ENCODE peak calls at places on chromosome 13, in five cellular contexts. C is AG09309, A is endothelial cell, Y is IMR-90, D is adrenal gland. J is an unnamed sample.

GRCh38 chr13:112204881-112205327 is 138.0 kb downstream of the SOX1 start:
- DNase-seq in C (no peak), A (peak), Y (no peak), D (peak), J (peak)

GRCh38 chr13:79710376-79710775 is 229.4 kb downstream of the NDFIP2 start:
- DNase-seq in C (peak), A (no peak), Y (no peak), D (no peak), J (no peak)

GRCh38 chr13:49516467-49516866 is 20.7 kb downstream of the PHF11 start:
- DNase-seq in C (no peak), A (no peak), Y (no peak), D (peak), J (no peak)

GRCh38 chr13:25276748-25277147 is 10.5 kb downstream of the MTMR6 start:
- DNase-seq in C (no peak), A (no peak), Y (peak), D (no peak), J (no peak)

GRCh38 chr13:46721054-46721453 is 75.9 kb downstream of the ESD start:
- DNase-seq in C (no peak), A (peak), Y (peak), D (peak), J (peak)

GRCh38 chr13:55229906-55230569 is 1910.7 kb upstream of the PRR20A start:
- DNase-seq in C (no peak), A (no peak), Y (no peak), D (no peak), J (no peak)

GRCh38 chr13:110746443-110746842 is 32.9 kb downstream of the ING1 start:
- DNase-seq in C (no peak), A (no peak), Y (peak), D (no peak), J (no peak)

GRCh38 chr13:23645851-23646250 is 75.6 kb downstream of the TNFRSF19 start:
- DNase-seq in C (no peak), A (no peak), Y (no peak), D (no peak), J (no peak)

GRCh38 chr13:113633485-113633873 is 24.5 kb downstream of the ATP4B start:
- DNase-seq in C (no peak), A (no peak), Y (no peak), D (no peak), J (no peak)

DNA sequence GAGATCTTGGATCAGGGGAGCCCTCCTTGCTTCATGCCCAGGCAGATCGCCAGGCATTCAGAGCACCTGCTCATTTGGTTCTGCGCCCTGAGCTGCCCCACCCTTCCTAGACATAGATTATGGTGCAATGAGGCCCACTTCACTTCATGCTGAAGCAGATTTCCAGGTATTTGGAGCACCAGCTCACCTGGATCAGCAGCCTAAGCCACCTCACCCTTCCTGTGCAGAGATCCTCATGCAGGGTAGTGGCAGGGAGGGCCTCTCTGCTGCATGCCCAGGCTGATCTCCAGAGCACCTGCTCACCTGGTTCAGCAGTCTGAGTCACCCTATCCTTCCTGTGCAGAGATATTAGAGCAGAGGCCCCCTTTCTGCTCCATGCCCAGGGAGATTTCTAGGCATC is 1966.1 kb downstream of the PCDH9 start:
- DNase-seq in C (no peak), A (no peak), Y (no peak), D (no peak), J (no peak)
- TF ChIP-seq CTCF in C (no peak), A (no peak), Y (no peak), D (no peak), J (no peak)

GRCh38 chr13:107373551-107373950 is 805.6 kb upstream of the ARGLU1 start:
- DNase-seq in C (peak), A (no peak), Y (peak), D (no peak), J (no peak)
- TF ChIP-seq CTCF in C (peak), A (peak), Y (peak), D (peak), J (peak)

DNA sequence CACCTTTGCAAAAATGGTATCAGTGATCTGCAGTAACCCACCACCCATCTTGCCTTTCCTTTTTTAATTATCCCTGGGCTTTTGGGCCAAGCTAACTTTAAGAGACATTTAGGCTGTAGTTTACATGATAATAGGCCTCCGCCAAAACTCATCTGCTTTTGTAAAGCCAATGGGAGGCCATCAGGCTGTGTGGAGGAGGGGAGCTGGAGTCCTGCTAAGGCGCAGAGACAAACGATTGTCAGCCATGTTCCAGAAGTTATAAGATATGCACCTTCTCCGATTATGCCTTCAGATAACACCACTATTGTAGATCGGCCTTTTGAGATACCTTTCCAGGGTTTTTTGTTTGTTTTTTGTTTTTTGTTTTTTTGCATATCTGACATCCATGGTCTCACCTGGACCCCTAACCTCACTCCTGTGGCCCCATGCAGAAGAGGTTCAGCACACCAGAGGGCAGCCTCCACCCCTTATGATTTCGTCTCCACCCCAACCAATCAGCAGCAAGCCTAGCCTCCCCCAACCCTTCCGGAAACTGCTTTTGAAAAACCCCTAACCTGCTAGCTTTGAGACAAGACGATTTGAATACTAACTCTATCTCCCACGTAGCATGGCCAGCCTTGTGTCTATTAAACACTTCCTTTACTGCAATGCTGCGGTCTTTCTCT is 113.9 kb upstream of the UBL3 start:
- DNase-seq in C (no peak), A (no peak), Y (no peak), D (no peak), J (no peak)
- TF ChIP-seq CTCF in C (no peak), A (no peak), Y (no peak), D (no peak), J (no peak)

GRCh38 chr13:72537400-72537780 is 190.0 kb downstream of the MZT1 start:
- DNase-seq in C (no peak), A (no peak), Y (no peak), D (no peak), J (no peak)

GRCh38 chr13:72535076-72535475 is 192.4 kb downstream of the MZT1 start:
- DNase-seq in C (no peak), A (no peak), Y (no peak), D (no peak), J (no peak)

GRCh38 chr13:72539925-72540324 is 187.5 kb downstream of the MZT1 start:
- DNase-seq in C (no peak), A (no peak), Y (no peak), D (no peak), J (no peak)

GRCh38 chr13:72537782-72538181 is 189.6 kb downstream of the MZT1 start:
- DNase-seq in C (no peak), A (no peak), Y (no peak), D (no peak), J (no peak)

GRCh38 chr13:72536668-72537399 is 190.6 kb downstream of the MZT1 start:
- DNase-seq in C (no peak), A (no peak), Y (no peak), D (no peak), J (no peak)
- TF ChIP-seq CTCF in C (no peak), A (no peak), Y (no peak), D (no peak), J (no peak)